ENCODE peak calls at places on chromosomes 6 and 20, in six cellular contexts. N, U, J, E, V and X are unnamed samples.
A peak's percentile ranks its signal among the peaks of the same experiment; 100 is the strongest.

GRCh38 chr6:142802124-142802523 is 142.9 kb downstream of the HIVEP2 start:
- DNase-seq in U (no peak), E (no peak), N (no peak), V (no peak), J (peak; percentile 93), X (no peak)

GRCh38 chr20:37590938-37591490 is 63.3 kb upstream of the BLCAP start:
- DNase-seq in U (no peak), J (no peak), N (no peak), E (no peak), V (no peak), X (no peak)

GRCh38 chr6:99745651-99746050 is 139.0 kb downstream of the PRDM13 start:
- DNase-seq in V (no peak), J (peak; percentile 5), U (no peak), E (no peak), N (no peak), X (no peak)

GRCh38 chr20:46446851-46447250 is 40.4 kb upstream of the ELMO2 start:
- DNase-seq in V (no peak), J (no peak), U (no peak), E (no peak), N (no peak), X (no peak)

GRCh38 chr6:168060521-168060931 is 18.5 kb downstream of the FRMD1 start:
- DNase-seq in V (peak; percentile 39), U (no peak), E (no peak), N (no peak), J (peak; percentile 83), X (no peak)

GRCh38 chr6:25945175-25945574 is 14.7 kb upstream of the SLC17A2 start:
- DNase-seq in V (no peak), J (no peak), N (no peak), U (no peak), E (no peak), X (no peak)

GRCh38 chr6:42813906-42814444 is 32.1 kb downstream of the BICRAL start:
- DNase-seq in V (no peak), J (no peak), E (no peak), U (no peak), N (no peak), X (no peak)

GRCh38 chr6:167756594-167756993 is 70.1 kb upstream of the AFDN start:
- DNase-seq in U (no peak), V (no peak), E (no peak), J (no peak), N (no peak), X (no peak)

GRCh38 chr6:109351231-109352132 is 30.8 kb downstream of the CD164 start:
- DNase-seq in N (no peak), V (no peak), E (no peak), U (no peak), J (no peak), X (no peak)

GRCh38 chr6:44030812-44031454 is 96.3 kb downstream of the MRPL14 start:
- DNase-seq in V (no peak), U (no peak), N (no peak), E (no peak), J (no peak), X (no peak)

GRCh38 chr6:132937466-132937906 is 123.1 kb downstream of the RPS12 start:
- DNase-seq in U (no peak), V (peak; percentile 83), N (peak; percentile 2), J (peak; percentile 75), E (no peak), X (no peak)